ENCODE peak calls at places on chromosomes 12 and 14, in nine cellular contexts. F is GM18507; N is stimulated activated CD8-positive, alpha-beta memory T cell treated with anti-CD3 and anti-CD28 coated beads, Interleukin-12 subunit alpha, Interleukin-12 subunit beta, amount 100 ng/mL, for 4 hours; V is MM.1S; Q is effector memory CD4-positive, alpha-beta T cell; P is mesendoderm; G is Right ventricle myocardium inferior; Y is HFFc6; D is fibroblast of gingiva. Z is an unnamed sample.

GRCh38 chr12:22321620-22322019 is 12.9 kb downstream of the ST8SIA1 start:
- DNase-seq in D (no peak), P (no peak), V (no peak), Q (no peak), Y (no peak), F (no peak), N (no peak), G (no peak), Z (peak)

GRCh38 chr12:100173111-100173510 is 27.5 kb upstream of the ACTR6 start:
- DNase-seq in G (no peak), F (no peak), Y (no peak), Q (no peak), N (no peak), D (no peak), P (peak), V (no peak), Z (no peak)

GRCh38 chr12:124570810-124571209 is 3.4 kb upstream of the NCOR2 start:
- DNase-seq in P (no peak), Y (no peak), D (no peak), F (no peak), V (no peak), N (no peak), Q (no peak), G (no peak), Z (no peak)

GRCh38 chr12:108630481-108631207 is 3.0 kb downstream of the SELPLG start:
- DNase-seq in Q (no peak), D (peak), N (no peak), F (no peak), P (no peak), Y (peak), V (no peak), G (no peak), Z (no peak)

GRCh38 chr14:89845346-89845745 is 109.2 kb downstream of the EFCAB11 start:
- DNase-seq in V (no peak), P (no peak), N (no peak), F (no peak), Y (peak), Q (no peak), G (no peak), D (peak), Z (no peak)

GRCh38 chr12:12902036-12902435 is 10.7 kb downstream of the GPRC5A start:
- DNase-seq in Q (no peak), V (no peak), F (no peak), D (no peak), N (no peak), P (no peak), G (no peak), Y (peak), Z (no peak)

GRCh38 chr12:32742133-32742532 is 13.6 kb downstream of the YARS2 start:
- DNase-seq in N (no peak), F (no peak), V (no peak), Q (no peak), G (no peak), P (no peak), D (no peak), Y (no peak), Z (no peak)

GRCh38 chr12:64169999-64170398 is 52.1 kb downstream of the KICS2 start:
- DNase-seq in P (no peak), Q (no peak), Y (no peak), N (no peak), V (no peak), G (no peak), F (no peak), D (peak), Z (no peak)

GRCh38 chr12:62750941-62751843 is 183.8 kb downstream of the PPM1H start:
- DNase-seq in F (no peak), G (no peak), Y (no peak), V (no peak), N (no peak), Q (no peak), D (no peak), P (peak), Z (no peak)

GRCh38 chr12:129073157-129073915 is 220.1 kb downstream of the GLT1D1 start:
- DNase-seq in N (no peak), P (no peak), G (no peak), F (no peak), V (no peak), Y (no peak), Q (no peak), D (no peak), Z (no peak)

GRCh38 chr14:95311752-95312151 is 8.0 kb downstream of the CLMN start:
- DNase-seq in F (no peak), V (no peak), G (no peak), P (peak), Q (no peak), Y (no peak), N (no peak), D (no peak), Z (no peak)

GRCh38 chr14:89351364-89351957 is 65.6 kb downstream of the FOXN3 start:
- DNase-seq in Q (no peak), Y (no peak), N (no peak), D (no peak), P (peak), F (peak), V (no peak), G (no peak), Z (no peak)

GRCh38 chr12:93094988-93095737 is 166.1 kb upstream of the EEA1 start:
- DNase-seq in D (no peak), F (peak), P (no peak), Q (no peak), V (peak), G (no peak), N (no peak), Y (no peak), Z (peak)

GRCh38 chr12:124538194-124539082 is 29.0 kb downstream of the NCOR2 start:
- DNase-seq in Q (no peak), F (no peak), N (no peak), D (no peak), G (no peak), V (no peak), P (no peak), Y (no peak), Z (no peak)

GRCh38 chr14:75751291-75751690 is 90.2 kb downstream of the TTLL5 start:
- DNase-seq in N (no peak), Y (peak), V (no peak), Q (no peak), F (no peak), G (no peak), P (no peak), D (no peak), Z (no peak)

GRCh38 chr14:44767646-44768173 is 194.0 kb downstream of the KLHL28 start:
- DNase-seq in Y (no peak), V (no peak), Q (no peak), F (no peak), N (no peak), G (no peak), D (no peak), P (peak), Z (no peak)

GRCh38 chr12:122079038-122079531 is 529 bp downstream of the MLXIP start:
- DNase-seq in P (peak), N (no peak), Y (no peak), G (peak), D (no peak), F (no peak), V (peak), Q (no peak), Z (peak)

GRCh38 chr12:25365340-25365730 is 114.6 kb upstream of the KRAS start:
- DNase-seq in V (no peak), Y (no peak), Q (no peak), N (no peak), D (no peak), F (no peak), P (no peak), G (no peak), Z (no peak)

GRCh38 chr12:114064497-114064896 is 98.4 kb upstream of the RBM19 start:
- DNase-seq in Q (no peak), Y (no peak), N (no peak), F (no peak), V (no peak), P (no peak), G (no peak), D (no peak), Z (no peak)

GRCh38 chr12:27279836-27280235 is 35.8 kb downstream of the STK38L start:
- DNase-seq in V (no peak), Y (no peak), G (no peak), D (no peak), N (no peak), F (no peak), Q (no peak), P (no peak), Z (no peak)

GRCh38 chr12:110269622-110270124 is 11.4 kb upstream of the ATP2A2 start:
- DNase-seq in V (no peak), G (no peak), Q (no peak), P (peak), D (peak), N (no peak), Y (peak), F (no peak), Z (no peak)

GRCh38 chr12:120347766-120348165 is 20.2 kb upstream of the PLA2G1B start:
- DNase-seq in V (no peak), Q (no peak), N (no peak), G (no peak), Y (no peak), F (no peak), P (no peak), D (no peak), Z (no peak)

GRCh38 chr12:110846615-110847566 is at the start of gene CCDC63:
- DNase-seq in Q (no peak), P (peak), N (no peak), V (peak), G (peak), F (peak), Y (no peak), D (peak), Z (peak)

GRCh38 chr12:117525766-117526165 is 164.3 kb upstream of the NOS1 start:
- DNase-seq in N (no peak), V (no peak), D (no peak), Y (no peak), P (no peak), F (no peak), G (no peak), Q (no peak), Z (no peak)

GRCh38 chr12:99455350-99456037 is 192.1 kb upstream of the GARIN6 start:
- DNase-seq in N (no peak), G (no peak), D (peak), Q (no peak), P (peak), V (peak), Y (peak), F (no peak), Z (no peak)

GRCh38 chr14:100115236-100115635 is 44.2 kb downstream of the DEGS2 start:
- DNase-seq in Q (no peak), D (no peak), N (no peak), Y (no peak), F (no peak), V (no peak), P (no peak), G (no peak), Z (no peak)